ENCODE peak calls at places on chromosome 4, in eight cellular contexts. Z is NCI-H524, X is left cardiac atrium, M is GM04503, K is neural crest cell, D is fibroblast of mammary gland, A is DND-41, B is foreskin fibroblast. Y is an unnamed sample.

GRCh38 chr4:38179690-38180299 is 219.6 kb downstream of the PTTG2 start:
- DNase-seq in Z (peak; percentile 34), X (peak; percentile 70), M (no peak), K (peak; percentile 73), D (peak; percentile 78), A (peak; percentile 63), B (peak; percentile 57), Y (peak; percentile 72)

GRCh38 chr4:95590615-95591014 is 41.8 kb upstream of the UNC5C start:
- DNase-seq in Z (no peak), X (no peak), M (no peak), K (no peak), D (no peak), A (no peak), B (no peak), Y (no peak)

GRCh38 chr4:71472946-71473345 is 134.1 kb downstream of the SLC4A4 start:
- DNase-seq in Z (no peak), X (no peak), M (peak; percentile 67), K (no peak), D (peak; percentile 56), A (no peak), B (peak; percentile 12), Y (no peak)

GRCh38 chr4:19961092-19961491 is 290.6 kb upstream of the SLIT2 start:
- DNase-seq in Z (no peak), X (no peak), M (peak; percentile 86), K (no peak), D (peak; percentile 64), A (no peak), B (peak; percentile 72), Y (no peak)

GRCh38 chr4:158778065-158778711 is 9.4 kb downstream of the FNIP2 start:
- DNase-seq in Z (no peak), X (no peak), M (no peak), K (no peak), D (no peak), A (no peak), B (no peak), Y (no peak)

GRCh38 chr4:87077834-87078585 is 142.4 kb downstream of the KLHL8 start:
- DNase-seq in Z (no peak), X (no peak), M (no peak), K (no peak), D (no peak), A (no peak), B (no peak), Y (no peak)

GRCh38 chr4:139243448-139244365 is 36.3 kb downstream of the MGARP start:
- DNase-seq in Z (no peak), X (no peak), M (peak; percentile 99), K (no peak), D (peak; percentile 99), A (no peak), B (peak; percentile 96), Y (no peak)

GRCh38 chr4:108502366-108502765 is 118.0 kb upstream of the RPL34 start:
- DNase-seq in Z (no peak), X (no peak), M (no peak), K (no peak), D (no peak), A (no peak), B (no peak), Y (no peak)

GRCh38 chr4:177400030-177400429 is 42.2 kb downstream of the AGA start:
- DNase-seq in Z (no peak), X (no peak), M (no peak), K (no peak), D (no peak), A (no peak), B (no peak), Y (no peak)

GRCh38 chr4:184815046-184815877 is 10.5 kb downstream of the ACSL1 start:
- DNase-seq in Z (peak; percentile 40), X (peak; percentile 86), M (no peak), K (no peak), D (peak; percentile 80), A (no peak), B (peak; percentile 55), Y (peak; percentile 84)

GRCh38 chr4:21879187-21879586 is 69.4 kb downstream of the KCNIP4 start:
- DNase-seq in Z (no peak), X (no peak), M (no peak), K (no peak), D (peak; percentile 76), A (no peak), B (peak; percentile 51), Y (peak; percentile 51)

GRCh38 chr4:80036949-80037348 is 36.1 kb downstream of the ANTXR2 start:
- DNase-seq in Z (no peak), X (no peak), M (peak; percentile 76), K (no peak), D (peak; percentile 87), A (peak; percentile 31), B (peak; percentile 40), Y (no peak)

Y was measured in WERI-Rb-1.